ENCODE peak calls at places on chromosomes 2 and 18, in eight cellular contexts. One of them, this sample, is unnamed.

GRCh38 chr18:49008716-49009115 is 58.0 kb upstream of the SMAD7 start:
- DNase-seq in fibroblast of the aortic adventitia: no peak
- DNase-seq in lower lobe of right lung: peak
- DNase-seq in AG04450: no peak
- DNase-seq in CD4-positive, alpha-beta memory T cell: no peak
- DNase-seq in adrenal gland: no peak
- DNase-seq in prostate gland: no peak
- DNase-seq in epithelial cell of esophagus: no peak
- DNase-seq in this sample: no peak

GRCh38 chr2:36478332-36478738 is 119.6 kb downstream of the FEZ2 start:
- DNase-seq in fibroblast of the aortic adventitia: peak
- DNase-seq in lower lobe of right lung: no peak
- DNase-seq in AG04450: no peak
- DNase-seq in CD4-positive, alpha-beta memory T cell: no peak
- DNase-seq in adrenal gland: no peak
- DNase-seq in prostate gland: no peak
- DNase-seq in epithelial cell of esophagus: peak
- DNase-seq in this sample: peak

GRCh38 chr2:168189835-168190426 is 57.5 kb downstream of the STK39 start:
- DNase-seq in fibroblast of the aortic adventitia: peak
- DNase-seq in lower lobe of right lung: no peak
- DNase-seq in AG04450: peak
- DNase-seq in CD4-positive, alpha-beta memory T cell: no peak
- DNase-seq in adrenal gland: no peak
- DNase-seq in prostate gland: no peak
- DNase-seq in epithelial cell of esophagus: peak
- DNase-seq in this sample: peak

GRCh38 chr18:62715829-62716678 is 713 bp downstream of the PHLPP1 start:
- DNase-seq in fibroblast of the aortic adventitia: peak
- DNase-seq in lower lobe of right lung: peak
- DNase-seq in AG04450: no peak
- DNase-seq in CD4-positive, alpha-beta memory T cell: peak
- DNase-seq in adrenal gland: peak
- DNase-seq in prostate gland: peak
- DNase-seq in epithelial cell of esophagus: peak
- DNase-seq in this sample: peak

GRCh38 chr2:126914811-126915500 is 16.3 kb downstream of the TEX51 start:
- DNase-seq in fibroblast of the aortic adventitia: no peak
- DNase-seq in lower lobe of right lung: no peak
- DNase-seq in AG04450: no peak
- DNase-seq in CD4-positive, alpha-beta memory T cell: no peak
- DNase-seq in adrenal gland: no peak
- DNase-seq in prostate gland: no peak
- DNase-seq in epithelial cell of esophagus: no peak
- DNase-seq in this sample: no peak

GRCh38 chr2:216694201-216694825 is 1.0 kb downstream of the IGFBP5 start:
- DNase-seq in fibroblast of the aortic adventitia: peak
- DNase-seq in lower lobe of right lung: peak
- DNase-seq in AG04450: no peak
- DNase-seq in CD4-positive, alpha-beta memory T cell: no peak
- DNase-seq in adrenal gland: peak
- DNase-seq in prostate gland: peak
- DNase-seq in epithelial cell of esophagus: peak
- DNase-seq in this sample: peak

GRCh38 chr2:119702918-119703401 is 24.0 kb downstream of the TMEM177 start:
- DNase-seq in fibroblast of the aortic adventitia: peak
- DNase-seq in lower lobe of right lung: peak
- DNase-seq in AG04450: no peak
- DNase-seq in CD4-positive, alpha-beta memory T cell: peak
- DNase-seq in adrenal gland: peak
- DNase-seq in prostate gland: peak
- DNase-seq in epithelial cell of esophagus: peak
- DNase-seq in this sample: peak

GRCh38 chr2:115129502-115129901 is 687.1 kb downstream of the DPP10 start:
- DNase-seq in fibroblast of the aortic adventitia: no peak
- DNase-seq in lower lobe of right lung: no peak
- DNase-seq in AG04450: no peak
- DNase-seq in CD4-positive, alpha-beta memory T cell: no peak
- DNase-seq in adrenal gland: no peak
- DNase-seq in prostate gland: no peak
- DNase-seq in epithelial cell of esophagus: no peak
- DNase-seq in this sample: no peak

GRCh38 chr2:121707344-121707919 is 29.2 kb downstream of the NIFK start:
- DNase-seq in fibroblast of the aortic adventitia: no peak
- DNase-seq in lower lobe of right lung: no peak
- DNase-seq in AG04450: no peak
- DNase-seq in CD4-positive, alpha-beta memory T cell: no peak
- DNase-seq in adrenal gland: no peak
- DNase-seq in prostate gland: no peak
- DNase-seq in epithelial cell of esophagus: no peak
- DNase-seq in this sample: no peak

GRCh38 chr18:63586966-63587365 is at the start of gene SERPINB13:
- DNase-seq in fibroblast of the aortic adventitia: no peak
- DNase-seq in lower lobe of right lung: no peak
- DNase-seq in AG04450: no peak
- DNase-seq in CD4-positive, alpha-beta memory T cell: no peak
- DNase-seq in adrenal gland: no peak
- DNase-seq in prostate gland: no peak
- DNase-seq in epithelial cell of esophagus: peak
- DNase-seq in this sample: no peak

GRCh38 chr18:51383711-51384110 is 186.2 kb upstream of the MEX3C start:
- DNase-seq in fibroblast of the aortic adventitia: peak
- DNase-seq in lower lobe of right lung: no peak
- DNase-seq in AG04450: no peak
- DNase-seq in CD4-positive, alpha-beta memory T cell: no peak
- DNase-seq in adrenal gland: no peak
- DNase-seq in prostate gland: no peak
- DNase-seq in epithelial cell of esophagus: no peak
- DNase-seq in this sample: no peak

GRCh38 chr2:224645722-224646121 is 60.6 kb upstream of the CUL3 start:
- DNase-seq in fibroblast of the aortic adventitia: no peak
- DNase-seq in lower lobe of right lung: no peak
- DNase-seq in AG04450: no peak
- DNase-seq in CD4-positive, alpha-beta memory T cell: no peak
- DNase-seq in adrenal gland: no peak
- DNase-seq in prostate gland: no peak
- DNase-seq in epithelial cell of esophagus: peak
- DNase-seq in this sample: no peak

GRCh38 chr18:66749030-66749429 is 145.1 kb upstream of the CDH19 start:
- DNase-seq in fibroblast of the aortic adventitia: no peak
- DNase-seq in lower lobe of right lung: no peak
- DNase-seq in AG04450: no peak
- DNase-seq in CD4-positive, alpha-beta memory T cell: no peak
- DNase-seq in adrenal gland: no peak
- DNase-seq in prostate gland: no peak
- DNase-seq in epithelial cell of esophagus: peak
- DNase-seq in this sample: no peak

GRCh38 chr18:61765097-61765496 is 127.7 kb downstream of the RNF152 start:
- DNase-seq in fibroblast of the aortic adventitia: peak
- DNase-seq in lower lobe of right lung: no peak
- DNase-seq in AG04450: peak
- DNase-seq in CD4-positive, alpha-beta memory T cell: no peak
- DNase-seq in adrenal gland: no peak
- DNase-seq in prostate gland: no peak
- DNase-seq in epithelial cell of esophagus: peak
- DNase-seq in this sample: peak

GRCh38 chr2:103898561-103898960 is 955.4 kb upstream of the POU3F3 start:
- DNase-seq in fibroblast of the aortic adventitia: no peak
- DNase-seq in lower lobe of right lung: no peak
- DNase-seq in AG04450: no peak
- DNase-seq in CD4-positive, alpha-beta memory T cell: no peak
- DNase-seq in adrenal gland: no peak
- DNase-seq in prostate gland: no peak
- DNase-seq in epithelial cell of esophagus: no peak
- DNase-seq in this sample: no peak

GRCh38 chr2:74747411-74748080 is 86.4 kb upstream of the HK2 start:
- DNase-seq in fibroblast of the aortic adventitia: peak
- DNase-seq in lower lobe of right lung: no peak
- DNase-seq in AG04450: peak
- DNase-seq in CD4-positive, alpha-beta memory T cell: no peak
- DNase-seq in adrenal gland: peak
- DNase-seq in prostate gland: no peak
- DNase-seq in epithelial cell of esophagus: peak
- DNase-seq in this sample: peak

GRCh38 chr18:741931-742512 is 29.6 kb upstream of the ENOSF1 start:
- DNase-seq in fibroblast of the aortic adventitia: peak
- DNase-seq in lower lobe of right lung: no peak
- DNase-seq in AG04450: peak
- DNase-seq in CD4-positive, alpha-beta memory T cell: peak
- DNase-seq in adrenal gland: no peak
- DNase-seq in prostate gland: no peak
- DNase-seq in epithelial cell of esophagus: peak
- DNase-seq in this sample: peak

GRCh38 chr2:12321886-12322285 is 394.9 kb upstream of the TRIB2 start:
- DNase-seq in fibroblast of the aortic adventitia: peak
- DNase-seq in lower lobe of right lung: no peak
- DNase-seq in AG04450: no peak
- DNase-seq in CD4-positive, alpha-beta memory T cell: no peak
- DNase-seq in adrenal gland: no peak
- DNase-seq in prostate gland: no peak
- DNase-seq in epithelial cell of esophagus: no peak
- DNase-seq in this sample: peak

GRCh38 chr2:224268441-224268840 is 133.5 kb downstream of the FAM124B start:
- DNase-seq in fibroblast of the aortic adventitia: peak
- DNase-seq in lower lobe of right lung: no peak
- DNase-seq in AG04450: peak
- DNase-seq in CD4-positive, alpha-beta memory T cell: no peak
- DNase-seq in adrenal gland: no peak
- DNase-seq in prostate gland: peak
- DNase-seq in epithelial cell of esophagus: peak
- DNase-seq in this sample: peak

GRCh38 chr2:121969155-121969554 is 213.7 kb downstream of the TSN start:
- DNase-seq in fibroblast of the aortic adventitia: no peak
- DNase-seq in lower lobe of right lung: no peak
- DNase-seq in AG04450: no peak
- DNase-seq in CD4-positive, alpha-beta memory T cell: no peak
- DNase-seq in adrenal gland: peak
- DNase-seq in prostate gland: peak
- DNase-seq in epithelial cell of esophagus: no peak
- DNase-seq in this sample: no peak

GRCh38 chr2:223944166-223944703 is 900 bp downstream of the WDFY1 start:
- DNase-seq in fibroblast of the aortic adventitia: no peak
- DNase-seq in lower lobe of right lung: peak
- DNase-seq in AG04450: no peak
- DNase-seq in CD4-positive, alpha-beta memory T cell: peak
- DNase-seq in adrenal gland: peak
- DNase-seq in prostate gland: peak
- DNase-seq in epithelial cell of esophagus: peak
- DNase-seq in this sample: no peak

DNA sequence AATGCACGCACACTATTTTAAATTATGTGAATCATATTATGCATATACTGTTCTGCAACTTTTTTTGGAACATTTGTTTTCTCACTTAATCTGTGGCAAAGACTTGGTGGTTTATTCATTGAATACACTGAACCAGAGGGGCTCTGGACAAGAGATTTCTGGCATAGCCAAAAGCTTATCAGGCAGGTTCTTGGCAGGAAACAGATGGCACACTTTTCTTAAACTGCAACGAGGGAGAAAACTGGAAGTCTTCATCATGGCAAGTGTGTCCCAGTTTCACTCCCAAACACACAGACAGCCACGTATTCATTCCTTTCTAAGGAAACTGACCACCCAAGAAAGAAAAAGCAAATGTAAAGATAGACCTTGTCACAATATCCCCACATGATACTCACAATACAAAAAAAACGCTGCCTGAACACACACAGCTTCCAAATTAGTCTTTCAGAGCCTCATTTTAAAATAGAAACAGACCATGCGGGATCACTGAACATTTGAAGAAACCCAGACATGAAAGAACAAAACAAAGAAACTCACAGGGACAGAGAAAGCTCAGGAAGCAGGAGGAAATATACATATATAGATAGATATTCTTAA is 40.6 kb upstream of the RTTN start:
- DNase-seq in fibroblast of the aortic adventitia: peak
- DNase-seq in lower lobe of right lung: no peak
- DNase-seq in AG04450: no peak
- DNase-seq in CD4-positive, alpha-beta memory T cell: no peak
- DNase-seq in adrenal gland: no peak
- DNase-seq in prostate gland: no peak
- DNase-seq in epithelial cell of esophagus: no peak
- DNase-seq in this sample: no peak
- H3K4me3 ChIP-seq in fibroblast of the aortic adventitia: peak
- H3K4me3 ChIP-seq in lower lobe of right lung: no peak
- H3K4me3 ChIP-seq in AG04450: no peak
- H3K4me3 ChIP-seq in CD4-positive, alpha-beta memory T cell: no peak
- H3K4me3 ChIP-seq in adrenal gland: no peak
- H3K4me3 ChIP-seq in prostate gland: no peak
- H3K4me3 ChIP-seq in epithelial cell of esophagus: no peak
- H3K4me3 ChIP-seq in this sample: no peak

DNA sequence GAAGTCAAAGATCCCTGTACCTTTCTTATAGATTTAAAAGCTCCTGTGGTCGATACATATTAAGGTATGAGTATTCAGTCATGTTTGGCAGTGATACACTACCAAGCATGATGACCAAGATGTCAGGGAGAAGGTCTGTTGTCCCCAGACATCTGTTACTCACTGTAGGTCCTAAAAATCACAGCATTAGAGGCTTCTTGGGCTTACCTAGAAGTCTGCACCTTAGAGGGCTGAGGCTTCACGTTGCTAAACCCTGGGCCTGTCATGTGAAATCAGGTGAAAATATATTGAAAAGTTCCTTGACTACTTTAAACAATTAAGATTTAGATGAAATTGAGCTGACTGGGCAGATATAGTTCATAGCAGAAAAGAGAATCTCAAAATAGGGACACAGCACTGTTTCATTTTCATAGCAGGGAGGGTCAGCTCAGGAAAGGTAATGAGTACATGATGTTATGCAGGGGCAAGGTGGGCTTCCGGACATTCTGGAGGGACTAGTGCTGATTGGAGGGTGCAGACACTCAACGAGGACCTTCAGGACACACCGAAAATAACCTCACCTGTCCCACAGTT is 78.7 kb downstream of the SPATS2L start:
- DNase-seq in fibroblast of the aortic adventitia: no peak
- DNase-seq in lower lobe of right lung: no peak
- DNase-seq in AG04450: no peak
- DNase-seq in CD4-positive, alpha-beta memory T cell: no peak
- DNase-seq in adrenal gland: no peak
- DNase-seq in prostate gland: no peak
- DNase-seq in epithelial cell of esophagus: no peak
- DNase-seq in this sample: no peak
- H3K4me3 ChIP-seq in fibroblast of the aortic adventitia: no peak
- H3K4me3 ChIP-seq in lower lobe of right lung: no peak
- H3K4me3 ChIP-seq in AG04450: no peak
- H3K4me3 ChIP-seq in CD4-positive, alpha-beta memory T cell: no peak
- H3K4me3 ChIP-seq in adrenal gland: no peak
- H3K4me3 ChIP-seq in prostate gland: no peak
- H3K4me3 ChIP-seq in epithelial cell of esophagus: no peak
- H3K4me3 ChIP-seq in this sample: no peak

GRCh38 chr2:65054749-65055426 is 1.3 kb upstream of the CEP68 start:
- DNase-seq in fibroblast of the aortic adventitia: no peak
- DNase-seq in lower lobe of right lung: no peak
- DNase-seq in AG04450: no peak
- DNase-seq in CD4-positive, alpha-beta memory T cell: no peak
- DNase-seq in adrenal gland: no peak
- DNase-seq in prostate gland: no peak
- DNase-seq in epithelial cell of esophagus: no peak
- DNase-seq in this sample: no peak
- H3K4me3 ChIP-seq in fibroblast of the aortic adventitia: no peak
- H3K4me3 ChIP-seq in lower lobe of right lung: peak
- H3K4me3 ChIP-seq in AG04450: no peak
- H3K4me3 ChIP-seq in CD4-positive, alpha-beta memory T cell: no peak
- H3K4me3 ChIP-seq in adrenal gland: no peak
- H3K4me3 ChIP-seq in prostate gland: no peak
- H3K4me3 ChIP-seq in epithelial cell of esophagus: no peak
- H3K4me3 ChIP-seq in this sample: no peak

GRCh38 chr2:102428573-102428972 is 5.6 kb downstream of the IL18RAP start:
- DNase-seq in fibroblast of the aortic adventitia: no peak
- DNase-seq in lower lobe of right lung: no peak
- DNase-seq in AG04450: no peak
- DNase-seq in CD4-positive, alpha-beta memory T cell: no peak
- DNase-seq in adrenal gland: no peak
- DNase-seq in prostate gland: no peak
- DNase-seq in epithelial cell of esophagus: no peak
- DNase-seq in this sample: no peak
- H3K4me3 ChIP-seq in fibroblast of the aortic adventitia: no peak
- H3K4me3 ChIP-seq in lower lobe of right lung: no peak
- H3K4me3 ChIP-seq in AG04450: no peak
- H3K4me3 ChIP-seq in CD4-positive, alpha-beta memory T cell: no peak
- H3K4me3 ChIP-seq in adrenal gland: no peak
- H3K4me3 ChIP-seq in prostate gland: no peak
- H3K4me3 ChIP-seq in epithelial cell of esophagus: no peak
- H3K4me3 ChIP-seq in this sample: no peak